ENCODE peak calls at places on chromosomes 6 and 20, in five cellular contexts. F is A673; N is iPS DF 6.9; E is CD4-positive, CD25-positive, alpha-beta regulatory T cell; D is cardiac muscle cell. M is an unnamed sample.

GRCh38 chr20:26277339-26277738 is 580.7 kb upstream of the ZNF337 start:
- DNase-seq in D (no peak), F (no peak), E (no peak), N (no peak), M (no peak)

GRCh38 chr6:144104898-144105487 is 9.6 kb upstream of the SF3B5 start:
- DNase-seq in N (no peak), E (peak; percentile 20), F (peak; percentile 85), D (peak; percentile 86), M (no peak)

GRCh38 chr20:10716855-10717254 is 43.1 kb upstream of the JAG1 start:
- DNase-seq in N (no peak), E (no peak), F (peak; percentile 90), D (no peak), M (no peak)

GRCh38 chr20:325043-325888 is at the start of gene SOX12:
- DNase-seq in E (peak; percentile 97), F (peak; percentile 96), N (peak; percentile 89), D (peak; percentile 96), M (peak; percentile 94)

GRCh38 chr20:19735446-19735845 is 22.6 kb upstream of the RIN2 start:
- DNase-seq in F (peak; percentile 96), N (no peak), E (no peak), D (peak; percentile 88), M (no peak)

GRCh38 chr6:40183902-40184301 is 249.6 kb upstream of the MOCS1 start:
- DNase-seq in F (no peak), N (no peak), E (no peak), D (no peak), M (no peak)

GRCh38 chr20:51534764-51535386 is 7.6 kb downstream of the NFATC2 start:
- DNase-seq in E (no peak), F (no peak), N (no peak), D (no peak), M (no peak)

GRCh38 chr6:121247386-121247785 is 86.9 kb downstream of the TBC1D32 start:
- DNase-seq in F (no peak), D (peak; percentile 40), N (no peak), E (no peak), M (no peak)

GRCh38 chr6:53825514-53826321 is 30.9 kb downstream of the LRRC1 start:
- DNase-seq in F (no peak), D (no peak), E (no peak), N (no peak), M (no peak)

GRCh38 chr6:3759656-3760245 is 8.2 kb upstream of the PXDC1 start:
- DNase-seq in F (no peak), D (peak; percentile 56), E (no peak), N (no peak), M (no peak)

GRCh38 chr6:150416120-150416519 is 47.3 kb downstream of the IYD start:
- DNase-seq in N (no peak), E (no peak), F (no peak), D (no peak), M (no peak)

GRCh38 chr6:40907198-40907701 is 131.8 kb downstream of the UNC5CL start:
- DNase-seq in F (no peak), N (no peak), E (no peak), D (peak; percentile 8), M (no peak)

GRCh38 chr20:37622728-37623127 is 71.1 kb upstream of the CTNNBL1 start:
- DNase-seq in E (no peak), F (no peak), D (no peak), N (no peak), M (no peak)

GRCh38 chr20:64079273-64080012 is at the start of gene RGS19:
- DNase-seq in E (peak; percentile 69), D (peak; percentile 74), N (no peak), F (peak; percentile 71), M (peak; percentile 42)

GRCh38 chr20:47256665-47257236 is 99.7 kb downstream of the ZMYND8 start:
- DNase-seq in F (peak; percentile 36), D (no peak), N (no peak), E (no peak), M (no peak)

GRCh38 chr6:40276176-40276575 is 311.0 kb downstream of the LRFN2 start:
- DNase-seq in N (no peak), D (no peak), F (no peak), E (no peak), M (no peak)

GRCh38 chr6:37182736-37183590 is 13.0 kb downstream of the PIM1 start:
- DNase-seq in D (peak; percentile 65), N (no peak), F (no peak), E (no peak), M (peak; percentile 15)

GRCh38 chr6:9208956-9209355 is 773.6 kb upstream of the SLC35B3 start:
- DNase-seq in D (no peak), N (no peak), F (no peak), E (no peak), M (no peak)

GRCh38 chr6:28589234-28589951 is 63.7 kb downstream of the GPX5 start:
- DNase-seq in F (peak; percentile 98), E (no peak), N (peak; percentile 96), D (peak; percentile 90), M (no peak)

GRCh38 chr6:162153120-162153519 is 574.4 kb downstream of the PRKN start:
- DNase-seq in E (no peak), F (no peak), N (no peak), D (no peak), M (no peak)

GRCh38 chr6:15332441-15332840 is 86.6 kb downstream of the JARID2 start:
- DNase-seq in F (no peak), E (no peak), D (no peak), N (no peak), M (no peak)

GRCh38 chr6:14747881-14748520 is 497.9 kb upstream of the JARID2 start:
- DNase-seq in D (peak; percentile 48), N (no peak), E (no peak), F (no peak), M (no peak)

GRCh38 chr6:157518399-157519250 is 137.6 kb downstream of the ZDHHC14 start:
- DNase-seq in F (no peak), E (no peak), N (no peak), D (peak; percentile 47), M (no peak)

GRCh38 chr6:123777554-123777953 is 26.1 kb upstream of the NKAIN2 start:
- DNase-seq in D (peak; percentile 23), E (no peak), N (no peak), F (peak; percentile 51), M (no peak)

GRCh38 chr20:13260620-13261279 is 39.7 kb downstream of the ISM1 start:
- DNase-seq in E (no peak), F (no peak), N (no peak), D (no peak), M (no peak)

DNA sequence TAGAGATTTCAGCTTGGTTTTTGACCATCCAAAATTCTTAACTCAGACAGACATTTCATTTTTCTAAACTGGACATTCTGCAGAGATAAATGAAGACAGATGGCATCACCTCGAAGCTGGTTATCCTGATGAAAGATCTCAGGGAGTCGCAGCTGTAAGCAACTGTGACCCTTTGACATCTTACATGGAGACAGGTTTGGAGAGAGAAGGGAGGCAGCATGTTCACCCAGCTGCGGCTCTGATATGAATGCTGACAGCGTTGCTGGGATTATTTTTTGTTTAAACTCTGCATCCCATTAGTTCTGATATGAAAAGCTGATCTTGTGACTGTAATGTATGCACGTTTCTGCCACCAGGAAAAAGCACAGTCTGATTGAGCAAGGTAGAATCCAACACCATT is 89.4 kb downstream of the C6orf118 start:
- DNase-seq in F (no peak), D (no peak), E (no peak), N (no peak), M (no peak)
- H3K9me3 ChIP-seq in F (no peaks in the 10 kb centered on the region), D (no peaks in the 10 kb centered on the region), E (no peaks in the 10 kb centered on the region), N (no peaks in the 10 kb centered on the region), M (no peaks in the 10 kb centered on the region)

GRCh38 chr6:31958741-31959739 is at the start of the genes NELFE and SKIC2:
- DNase-seq in N (peak; percentile 95), D (peak; percentile 99), F (peak; percentile 99), E (peak; percentile 97), M (peak; percentile 96)

GRCh38 chr6:31954511-31954910 is 4.3 kb downstream of the NELFE start:
- DNase-seq in E (no peak), D (no peak), N (no peak), F (no peak), M (no peak)

GRCh38 chr6:31956796-31957195 is 2.0 kb downstream of the NELFE start:
- DNase-seq in F (no peak), E (no peak), D (no peak), N (no peak), M (no peak)

GRCh38 chr6:31961616-31962015 is 2.6 kb downstream of the SKIC2 start:
- DNase-seq in N (no peak), D (no peak), E (no peak), F (no peak), M (no peak)

DNA sequence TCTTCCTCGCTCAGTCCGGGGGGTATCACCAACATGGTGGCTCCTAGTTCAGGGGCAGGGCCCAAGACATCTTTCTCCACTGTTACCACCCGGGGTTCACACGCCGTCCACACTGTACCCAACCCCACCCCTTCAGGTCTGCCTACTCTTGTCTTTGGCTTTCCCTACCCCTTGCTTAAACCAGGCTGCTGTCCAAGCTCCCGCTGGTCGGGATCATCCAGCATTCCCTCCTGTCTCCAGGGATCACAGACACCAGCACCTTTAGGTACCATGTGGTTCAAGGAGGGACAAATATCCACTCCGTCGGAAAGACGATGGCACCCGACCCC is 395 bp downstream of the NELFE start:
- DNase-seq in D (no peak), N (no peak), E (no peak), F (no peak), M (no peak)
- H3K9me3 ChIP-seq in D (no peaks in the 10 kb centered on the region), N (no peaks in the 10 kb centered on the region), E (no peaks in the 10 kb centered on the region), F (no peaks in the 10 kb centered on the region), M (no peaks in the 10 kb centered on the region)

GRCh38 chr6:170140129-170140528 is 150.7 kb downstream of the DLL1 start:
- DNase-seq in D (no peak), E (no peak), F (no peak), N (no peak), M (no peak)
- H3K9me3 ChIP-seq in D (no peaks in the 10 kb centered on the region), E (no peaks in the 10 kb centered on the region), F (no peaks in the 10 kb centered on the region), N (no peaks in the 10 kb centered on the region), M (no peaks in the 10 kb centered on the region)

GRCh38 chr6:10882654-10883053 is 813 bp upstream of the GCM2 start:
- DNase-seq in D (peak; percentile 6), N (no peak), F (no peak), E (no peak), M (no peak)

GRCh38 chr6:10880366-10880765 is 1.5 kb downstream of the GCM2 start:
- DNase-seq in E (no peak), F (no peak), N (no peak), D (no peak), M (no peak)

GRCh38 chr6:10890151-10890550 is 3.3 kb downstream of the SYCP2L start:
- DNase-seq in F (no peak), E (no peak), N (no peak), D (no peak), M (no peak)

GRCh38 chr6:10883312-10884244 is 1.7 kb upstream of the GCM2 start:
- DNase-seq in N (no peak), D (no peak), E (no peak), F (no peak), M (no peak)

DNA sequence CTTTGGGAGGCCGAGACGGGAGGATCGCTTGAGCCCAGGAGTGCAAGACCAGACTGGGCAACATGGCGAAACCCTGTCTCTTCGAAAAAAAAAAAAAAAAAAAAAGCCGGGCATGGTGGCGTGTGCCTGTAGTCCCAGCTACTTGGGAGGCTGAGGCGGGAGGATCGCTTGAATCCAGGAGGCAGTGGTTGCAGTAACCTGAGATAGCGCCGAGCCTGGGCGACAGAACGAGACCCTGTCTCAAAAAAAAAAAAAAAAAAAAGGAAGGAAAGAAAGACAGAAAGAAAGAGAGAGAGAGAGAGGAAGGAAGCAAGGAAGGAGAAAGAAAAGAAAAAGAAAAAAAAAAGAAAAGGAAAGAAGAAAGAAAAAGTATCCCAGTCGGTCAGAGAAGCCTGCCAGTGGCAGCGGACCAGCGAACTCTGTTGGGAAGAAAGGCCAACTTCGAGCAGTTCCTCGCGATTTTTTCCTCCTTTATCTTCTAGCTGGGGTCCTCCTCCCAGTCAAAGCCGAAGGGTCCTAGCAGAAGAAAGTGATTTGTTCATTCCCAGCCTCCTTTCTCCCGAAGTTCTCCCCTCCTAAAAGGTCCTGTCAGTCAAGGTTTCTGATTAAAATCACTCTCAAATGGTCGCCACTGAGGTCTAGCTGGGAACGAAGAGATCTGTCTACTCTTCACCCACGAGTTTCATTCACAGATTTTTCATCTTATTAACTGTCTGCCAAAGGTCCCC is 2.4 kb upstream of the SYCP2L start:
- DNase-seq in D (no peak), E (no peak), F (no peak), N (no peak), M (no peak)
- H3K9me3 ChIP-seq in D (no peaks in the 10 kb centered on the region), E (no peaks in the 10 kb centered on the region), F (no peaks in the 10 kb centered on the region), N (no peaks in the 10 kb centered on the region), M (no peaks in the 10 kb centered on the region)